ENCODE peak calls at places on chromosomes 2 and 18, in seven cellular contexts. Q is fibroblast of lung, B is AG09309, Y is kidney epithelial cell, D is kidney, M is hepatocyte, N is GM06990. G is an unnamed sample.
A peak's percentile ranks its signal among the peaks of the same experiment; 100 is the strongest.

GRCh38 chr2:25252291-25253152 is 84.1 kb upstream of the POMC start:
- DNase-seq in Q (peak; percentile 69), B (no peak), Y (no peak), D (peak; percentile 91), M (peak; percentile 94), N (no peak), G (no peak)

GRCh38 chr2:20994130-20994529 is 49.7 kb downstream of the APOB start:
- DNase-seq in Q (no peak), B (no peak), Y (no peak), D (no peak), M (no peak), N (no peak), G (no peak)

GRCh38 chr2:157404363-157404762 is 39.5 kb downstream of the CYTIP start:
- DNase-seq in Q (no peak), B (peak; percentile 3), Y (peak; percentile 62), D (no peak), M (no peak), N (peak; percentile 73), G (no peak)

GRCh38 chr18:28108801-28109200 is 68.1 kb downstream of the CDH2 start:
- DNase-seq in Q (no peak), B (no peak), Y (no peak), D (no peak), M (peak; percentile 49), N (no peak), G (no peak)

GRCh38 chr2:15122915-15123314 is 438.2 kb downstream of the NBAS start:
- DNase-seq in Q (peak; percentile 15), B (no peak), Y (no peak), D (no peak), M (no peak), N (no peak), G (no peak)

GRCh38 chr18:76495435-76496199 is 575 bp upstream of the ZNF516 start:
- DNase-seq in Q (peak; percentile 56), B (no peak), Y (no peak), D (no peak), M (peak; percentile 69), N (peak; percentile 74), G (no peak)

GRCh38 chr2:113370478-113371091 is 66.9 kb upstream of the ZNG1B start:
- DNase-seq in Q (peak; percentile 83), B (peak; percentile 37), Y (peak; percentile 64), D (no peak), M (peak; percentile 84), N (no peak), G (peak; percentile 69)

GRCh38 chr2:53911434-53912189 is 51.8 kb upstream of the GPR75 start:
- DNase-seq in Q (no peak), B (no peak), Y (no peak), D (no peak), M (no peak), N (no peak), G (no peak)

GRCh38 chr18:4125246-4125938 is 329.7 kb downstream of the DLGAP1 start:
- DNase-seq in Q (no peak), B (no peak), Y (no peak), D (no peak), M (no peak), N (no peak), G (no peak)

GRCh38 chr2:62928015-62928414 is 122.6 kb upstream of the OTX1 start:
- DNase-seq in Q (no peak), B (no peak), Y (no peak), D (no peak), M (no peak), N (no peak), G (no peak)

GRCh38 chr2:239236043-239236807 is 164.6 kb downstream of the HDAC4 start:
- DNase-seq in Q (no peak), B (no peak), Y (no peak), D (no peak), M (no peak), N (no peak), G (no peak)

GRCh38 chr2:165593081-165593480 is 123.6 kb downstream of the CSRNP3 start:
- DNase-seq in Q (no peak), B (peak; percentile 27), Y (no peak), D (no peak), M (no peak), N (no peak), G (no peak)

GRCh38 chr2:211085056-211085680 is 528.8 kb downstream of the CPS1 start:
- DNase-seq in Q (peak; percentile 27), B (no peak), Y (no peak), D (no peak), M (peak; percentile 63), N (no peak), G (no peak)

GRCh38 chr2:224520064-224520463 is 65.1 kb downstream of the CUL3 start:
- DNase-seq in Q (peak; percentile 91), B (peak; percentile 43), Y (no peak), D (no peak), M (no peak), N (peak; percentile 61), G (peak; percentile 42)

GRCh38 chr2:138516030-138516704 is 14.6 kb downstream of the SPOPL start:
- DNase-seq in Q (no peak), B (no peak), Y (peak; percentile 39), D (no peak), M (peak; percentile 22), N (no peak), G (no peak)

GRCh38 chr2:18885457-18885856 is 296.1 kb upstream of the NT5C1B start:
- DNase-seq in Q (no peak), B (no peak), Y (no peak), D (no peak), M (no peak), N (no peak), G (no peak)

GRCh38 chr2:237923507-237924163 is 43.2 kb upstream of the UBE2F start:
- DNase-seq in Q (peak; percentile 65), B (no peak), Y (no peak), D (peak; percentile 86), M (peak; percentile 87), N (peak; percentile 81), G (peak; percentile 79)

GRCh38 chr2:3307901-3308300 is 69.7 kb downstream of the EIPR1 start:
- DNase-seq in Q (no peak), B (no peak), Y (no peak), D (peak; percentile 8), M (no peak), N (no peak), G (no peak)

GRCh38 chr2:201507725-201508124 is 56.2 kb downstream of the STRADB start:
- DNase-seq in Q (no peak), B (no peak), Y (no peak), D (no peak), M (no peak), N (no peak), G (no peak)

GRCh38 chr18:46148810-46149209 is 44.6 kb downstream of the HAUS1 start:
- DNase-seq in Q (peak; percentile 66), B (peak; percentile 11), Y (no peak), D (no peak), M (peak; percentile 75), N (no peak), G (peak; percentile 39)

GRCh38 chr2:33209976-33210375 is 263.2 kb downstream of the LTBP1 start:
- DNase-seq in Q (peak; percentile 52), B (no peak), Y (no peak), D (no peak), M (no peak), N (no peak), G (no peak)

DNA sequence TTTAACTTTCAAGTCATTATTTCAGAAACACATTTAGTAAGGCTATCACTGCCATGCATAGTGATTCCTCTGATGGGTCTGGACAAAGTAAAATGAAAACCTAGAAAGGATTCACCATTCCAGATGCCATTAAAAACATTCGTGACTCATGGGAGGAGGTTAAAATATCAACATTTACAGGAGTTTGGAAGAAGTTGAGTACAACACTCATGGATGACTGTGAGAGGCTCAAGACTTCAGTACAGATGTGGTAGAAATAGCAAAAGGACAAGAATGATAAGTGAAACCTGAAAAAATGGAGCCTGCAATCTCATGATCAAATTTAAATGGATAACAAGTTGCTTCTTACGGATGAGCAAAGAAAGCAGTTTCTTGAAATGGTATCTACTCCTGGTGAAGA is 5.8 kb upstream of the TWSG1 start:
- DNase-seq in Q (no peak), B (no peak), Y (no peak), D (no peak), M (no peak), N (no peak), G (no peak)
- H3K4me3 ChIP-seq in Q (no peak overlapping the region), B (no peak overlapping the region), Y (no peak overlapping the region), D (no peak overlapping the region), M (no peak overlapping the region), N (no peak overlapping the region), G (no peak overlapping the region)

DNA sequence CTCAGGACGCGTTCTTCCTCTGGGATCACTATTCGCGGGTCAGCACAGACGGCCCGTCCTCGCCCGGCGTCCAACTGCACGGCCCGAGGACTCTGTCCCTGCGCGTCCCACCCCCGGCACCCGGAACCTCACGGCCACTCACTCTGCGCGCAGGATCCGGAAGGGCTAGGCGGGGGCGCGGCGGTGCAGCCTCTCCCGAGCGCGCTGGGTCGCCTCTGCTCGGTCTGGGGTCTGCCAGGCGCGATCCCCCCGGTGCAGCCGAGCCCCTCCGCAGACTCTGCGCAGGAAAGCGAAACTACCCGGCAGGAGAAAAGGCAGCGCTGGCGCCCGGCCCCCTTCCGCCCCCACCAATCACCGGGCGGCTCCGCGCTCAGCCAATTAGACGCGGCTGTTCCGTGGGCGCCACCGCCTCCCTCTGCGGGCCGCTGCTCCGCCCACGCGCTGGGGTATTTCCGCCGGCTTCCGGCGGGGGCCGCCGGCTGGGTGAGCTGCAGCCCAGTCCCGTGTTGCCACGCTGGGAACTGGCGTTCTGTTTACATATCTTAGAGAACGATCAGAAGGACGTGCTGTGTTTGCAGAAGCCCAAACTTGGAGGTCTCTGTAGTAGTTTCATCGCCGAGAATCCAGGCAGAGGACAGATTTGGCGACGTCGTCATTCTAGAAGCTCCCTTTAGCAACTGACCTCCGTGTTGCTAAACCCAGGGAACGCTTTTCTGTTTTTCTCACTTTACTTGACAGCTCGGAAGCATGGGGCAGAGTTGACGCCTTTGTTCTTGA is at the start of gene STAT1:
- DNase-seq in Q (peak; percentile 90), B (peak; percentile 68), Y (no peak), D (peak; percentile 98), M (peak; percentile 98), N (peak; percentile 98), G (peak; percentile 62)
- TF ChIP-seq CTCF in Q (no peak), B (no peak), Y (no peak), D (peak; percentile 18), M (no peak), N (no peak), G (no peak)

GRCh38 chr18:273525-273924 is 5.7 kb upstream of the THOC1 start:
- DNase-seq in Q (no peak), B (no peak), Y (no peak), D (no peak), M (no peak), N (no peak), G (no peak)

GRCh38 chr18:272650-273049 is 4.8 kb upstream of the THOC1 start:
- DNase-seq in Q (no peak), B (no peak), Y (no peak), D (no peak), M (no peak), N (no peak), G (no peak)

GRCh38 chr18:275486-275885 is 7.6 kb upstream of the THOC1 start:
- DNase-seq in Q (no peak), B (no peak), Y (no peak), D (no peak), M (no peak), N (no peak), G (no peak)

GRCh38 chr18:269480-270090 is 1.7 kb upstream of the THOC1 start:
- DNase-seq in Q (no peak), B (no peak), Y (no peak), D (no peak), M (no peak), N (no peak), G (no peak)

GRCh38 chr18:274313-274712 is 6.5 kb upstream of the THOC1 start:
- DNase-seq in Q (no peak), B (no peak), Y (no peak), D (no peak), M (no peak), N (no peak), G (no peak)
- H3K4me3 ChIP-seq in Q (no peak overlapping the region), B (no peak overlapping the region), Y (no peak overlapping the region), D (no peak overlapping the region), M (no peak overlapping the region), N (no peak overlapping the region), G (no peak overlapping the region)

GRCh38 chr2:124187948-124188347 is 162.9 kb downstream of the CNTNAP5 start:
- DNase-seq in Q (no peak), B (no peak), Y (no peak), D (no peak), M (no peak), N (no peak), G (no peak)
- TF ChIP-seq CTCF in Q (no peak), B (no peak), Y (no peak), D (no peak), M (no peak), N (no peak), G (no peak)

G was measured in HFF-Myc.